ENCODE peak calls at places on chromosomes 12 and 14, in nine cellular contexts. K is tibial artery; C is adipocyte; R is CD8-positive, alpha-beta T cell; A is uterus; T is sigmoid colon; O is IMR-90; N is left ventricle myocardium inferior; Q is HL-60. Z is an unnamed sample.

GRCh38 chr12:130839770-130840355 is 813 bp upstream of the STX2 start:
- DNase-seq in R (no peak), C (no peak), Q (no peak), N (no peak), T (peak; percentile 41), O (no peak), A (no peak), K (no peak), Z (no peak)

GRCh38 chr14:28703482-28703881 is 63.1 kb upstream of the FOXG1 start:
- DNase-seq in T (no peak), R (no peak), O (no peak), A (no peak), Q (no peak), N (no peak), C (no peak), K (no peak), Z (no peak)

GRCh38 chr12:66678640-66679268 is at the start of gene GRIP1:
- DNase-seq in A (no peak), R (no peak), N (no peak), C (no peak), Q (no peak), T (no peak), K (no peak), O (no peak), Z (no peak)

GRCh38 chr12:6335451-6336078 is 6.3 kb downstream of the TNFRSF1A start:
- DNase-seq in Q (no peak), T (peak; percentile 92), O (peak; percentile 88), K (peak; percentile 85), C (peak; percentile 81), A (peak; percentile 77), R (peak; percentile 91), N (peak; percentile 72), Z (peak; percentile 93)

GRCh38 chr12:25135531-25136154 is 59.3 kb downstream of the DNAI7 start:
- DNase-seq in K (no peak), T (no peak), R (no peak), C (no peak), Q (no peak), N (no peak), A (no peak), O (no peak), Z (no peak)

GRCh38 chr14:95163666-95164065 is 6.3 kb upstream of the DICER1 start:
- DNase-seq in K (no peak), C (no peak), Q (no peak), R (no peak), N (no peak), A (no peak), T (no peak), O (no peak), Z (no peak)

GRCh38 chr12:62332598-62332997 is 72.4 kb downstream of the USP15 start:
- DNase-seq in Q (no peak), N (no peak), A (no peak), K (no peak), R (no peak), T (no peak), O (peak; percentile 79), C (peak; percentile 54), Z (no peak)

GRCh38 chr14:74546416-74546815 is 52.9 kb downstream of the ISCA2 start:
- DNase-seq in A (no peak), O (no peak), C (peak; percentile 11), R (no peak), T (no peak), N (no peak), K (no peak), Q (no peak), Z (no peak)

GRCh38 chr14:77275041-77275854 is 4.2 kb upstream of the NGB start:
- DNase-seq in T (no peak), R (no peak), O (no peak), N (no peak), Q (peak; percentile 7), A (no peak), C (no peak), K (no peak), Z (no peak)

GRCh38 chr12:50234347-50234746 is 49.0 kb downstream of the LIMA1 start:
- DNase-seq in Q (no peak), T (no peak), N (no peak), K (no peak), O (no peak), C (no peak), A (no peak), R (no peak), Z (no peak)

GRCh38 chr12:111715242-111715641 is 29.4 kb downstream of the ACAD10 start:
- DNase-seq in K (no peak), Q (no peak), A (no peak), O (peak; percentile 2), C (no peak), R (no peak), T (no peak), N (peak; percentile 64), Z (no peak)

GRCh38 chr12:46435625-46436024 is 63.1 kb upstream of the SLC38A2 start:
- DNase-seq in T (no peak), K (no peak), Q (no peak), A (no peak), N (no peak), C (no peak), O (no peak), R (no peak), Z (no peak)

GRCh38 chr12:46433829-46434228 is 61.3 kb upstream of the SLC38A2 start:
- DNase-seq in N (no peak), O (no peak), A (no peak), Q (no peak), T (no peak), R (no peak), C (no peak), K (no peak), Z (no peak)

GRCh38 chr12:46430340-46430948 is 57.9 kb upstream of the SLC38A2 start:
- DNase-seq in O (peak; percentile 89), C (peak; percentile 76), Q (peak; percentile 37), A (no peak), N (no peak), K (no peak), R (no peak), T (no peak), Z (peak; percentile 19)

GRCh38 chr12:46436741-46437140 is 64.2 kb upstream of the SLC38A2 start:
- DNase-seq in T (no peak), K (no peak), A (no peak), N (no peak), Q (no peak), O (no peak), R (no peak), C (no peak), Z (no peak)

DNA sequence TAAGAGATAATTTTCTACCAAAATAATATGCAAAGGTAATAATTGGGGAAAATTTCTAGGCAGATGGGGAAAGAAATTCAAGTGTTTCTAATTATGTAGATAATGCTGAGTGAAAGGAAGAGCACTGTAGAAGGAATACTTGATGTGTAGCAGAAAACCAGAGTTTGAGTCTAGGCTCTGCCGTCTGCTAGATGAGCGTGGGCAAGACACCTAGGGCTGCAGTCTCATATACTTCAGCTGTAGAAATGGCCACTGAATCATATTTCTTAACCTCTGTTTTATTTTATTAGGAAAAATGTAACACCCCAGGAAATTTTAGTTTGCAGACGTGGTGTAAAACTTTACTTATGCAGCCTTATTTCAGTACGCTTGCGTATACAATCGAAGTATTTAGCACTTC is 59.8 kb upstream of the SLC38A2 start:
- DNase-seq in N (no peak), R (no peak), C (no peak), O (no peak), A (no peak), Q (no peak), K (no peak), T (no peak), Z (no peak)
- H3K4me3 ChIP-seq in N (no peak overlapping the region), R (no peak overlapping the region), C (peak overlapping the region; percentile 24), O (no peak overlapping the region), A (no peak overlapping the region), Q (no peak overlapping the region), K (no peak overlapping the region), T (no peak overlapping the region), Z (no peak overlapping the region)

DNA sequence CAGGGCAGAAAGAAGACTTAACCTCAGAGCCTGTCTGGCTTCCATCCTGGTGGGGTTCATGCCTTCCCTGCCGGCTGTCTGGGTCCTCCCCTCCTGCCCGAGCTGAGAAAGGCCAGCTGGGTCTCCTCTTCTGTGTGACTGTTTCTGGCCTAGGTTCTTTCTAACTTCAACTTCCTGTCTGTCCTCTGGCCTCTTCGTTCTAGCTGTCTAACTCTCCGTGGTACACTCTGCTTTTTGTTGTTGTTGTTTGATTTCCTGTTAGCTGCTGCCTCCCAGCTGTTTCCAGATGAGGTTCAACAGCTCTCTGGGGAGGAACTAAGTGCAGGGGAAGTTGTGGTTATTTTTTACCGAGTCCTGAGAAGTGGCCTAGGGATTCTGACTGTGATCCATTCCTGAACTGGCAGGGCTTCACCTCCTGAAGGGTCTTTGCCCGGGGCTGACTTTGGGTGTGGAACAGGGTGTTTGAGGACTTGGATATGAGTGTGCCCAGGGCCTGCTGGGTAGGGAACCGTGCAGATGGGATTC is 3.2 kb downstream of the MLXIP start:
- DNase-seq in C (peak; percentile 62), K (no peak), A (peak; percentile 61), R (no peak), N (peak; percentile 60), Q (peak; percentile 61), O (peak; percentile 55), T (peak; percentile 88), Z (peak; percentile 85)
- H3K4me3 ChIP-seq in C (peak overlapping the region; percentile 94), K (peak overlapping the region; percentile 90), A (peak overlapping the region; percentile 78), R (peak overlapping the region; percentile 68), N (peak overlapping the region; percentile 91), Q (peak overlapping the region; percentile 74), O (peak overlapping the region; percentile 19), T (peak overlapping the region; percentile 91), Z (peak overlapping the region; percentile 88)

DNA sequence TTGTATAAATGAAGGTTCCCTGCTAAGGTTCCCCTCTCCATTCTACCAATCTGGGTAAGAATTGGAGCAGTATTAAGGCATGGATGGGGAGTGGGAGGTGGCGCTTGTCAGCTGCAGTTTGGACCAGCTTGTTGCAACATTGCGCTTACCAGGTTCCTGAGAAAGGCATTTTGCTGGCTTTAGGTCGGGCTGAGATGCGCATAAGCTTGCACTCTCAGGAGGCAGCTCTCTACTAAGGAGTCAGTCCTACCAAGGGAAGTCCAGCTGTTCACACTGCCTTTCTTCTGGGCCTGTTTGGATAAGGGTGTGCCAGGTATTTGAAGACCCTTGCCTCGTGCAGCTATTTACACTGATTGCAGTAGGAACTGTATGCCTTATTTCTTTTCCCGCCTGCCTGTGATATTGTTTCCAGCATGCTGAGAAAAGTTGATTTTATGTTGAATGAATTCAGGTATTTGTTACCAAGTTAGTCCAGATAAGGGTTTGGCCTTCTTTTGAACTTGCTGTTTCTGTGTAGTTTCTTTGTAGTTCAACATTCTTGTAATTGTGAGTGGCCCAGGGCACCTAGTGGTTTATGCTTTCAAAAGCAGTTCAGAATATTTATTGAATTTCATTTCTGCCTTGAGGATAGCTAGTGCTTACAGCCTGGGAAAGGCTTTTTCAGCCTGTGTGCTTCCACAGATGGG is 2.6 kb downstream of the MLEC start:
- DNase-seq in N (no peak), K (no peak), Q (no peak), A (no peak), C (peak; percentile 38), O (no peak), T (no peak), R (no peak), Z (no peak)
- H3K4me3 ChIP-seq in N (peak overlapping the region; percentile 97), K (peak overlapping the region; percentile 78), Q (peak overlapping the region; percentile 90), A (no peak overlapping the region), C (peak overlapping the region; percentile 96), O (no peak overlapping the region), T (peak overlapping the region; percentile 100), R (no peak overlapping the region), Z (peak overlapping the region; percentile 84)

GRCh38 chr14:32896979-32897723 is 41.5 kb upstream of the NPAS3 start:
- DNase-seq in Q (no peak), N (no peak), A (no peak), T (no peak), R (no peak), C (peak; percentile 43), K (no peak), O (peak; percentile 7), Z (no peak)
- H3K4me3 ChIP-seq in Q (no peak overlapping the region), N (peak overlapping the region; percentile 61), A (peak overlapping the region; percentile 34), T (peak overlapping the region; percentile 52), R (peak overlapping the region; percentile 20), C (peak overlapping the region; percentile 89), K (peak overlapping the region; percentile 51), O (peak overlapping the region; percentile 70), Z (peak overlapping the region; percentile 72)

GRCh38 chr14:85250369-85250768 is 279.6 kb upstream of the FLRT2 start:
- DNase-seq in A (no peak), O (no peak), Q (no peak), K (no peak), N (no peak), R (no peak), T (no peak), C (no peak), Z (no peak)
- H3K4me3 ChIP-seq in A (no peak overlapping the region), O (no peak overlapping the region), Q (no peak overlapping the region), K (no peak overlapping the region), N (no peak overlapping the region), R (no peak overlapping the region), T (no peak overlapping the region), C (no peak overlapping the region), Z (no peak overlapping the region)